ENCODE peak calls at places on chromosomes 1 and 21, in eight cellular contexts. One of them, this sample, is unnamed.

GRCh38 chr1:28173151-28173979 is 3.1 kb downstream of the PTAFR start:
- DNase-seq in left cardiac atrium: no peak
- DNase-seq in HT1080: no peak
- DNase-seq in kidney tubule cell: peak; percentile 49
- DNase-seq in left lung: no peak
- DNase-seq in GM12865: no peak
- DNase-seq in stimulated activated CD4-positive, alpha-beta T cell treated with anti-CD3 and anti-CD28 coated beads, Interleukin-12 subunit alpha, Interleukin-12 subunit beta, amount 100 ng/mL, for 48 hours: no peak
- DNase-seq in AG10803: no peak
- DNase-seq in this sample: peak; percentile 25

GRCh38 chr1:231332761-231333160 is 4.9 kb downstream of the EXOC8 start:
- DNase-seq in left cardiac atrium: no peak
- DNase-seq in HT1080: no peak
- DNase-seq in kidney tubule cell: no peak
- DNase-seq in left lung: no peak
- DNase-seq in GM12865: no peak
- DNase-seq in stimulated activated CD4-positive, alpha-beta T cell treated with anti-CD3 and anti-CD28 coated beads, Interleukin-12 subunit alpha, Interleukin-12 subunit beta, amount 100 ng/mL, for 48 hours: no peak
- DNase-seq in AG10803: no peak
- DNase-seq in this sample: no peak

GRCh38 chr1:113868387-113869083 is 3.0 kb downstream of the PTPN22 start:
- DNase-seq in left cardiac atrium: no peak
- DNase-seq in HT1080: peak; percentile 87
- DNase-seq in kidney tubule cell: peak; percentile 71
- DNase-seq in left lung: no peak
- DNase-seq in GM12865: no peak
- DNase-seq in stimulated activated CD4-positive, alpha-beta T cell treated with anti-CD3 and anti-CD28 coated beads, Interleukin-12 subunit alpha, Interleukin-12 subunit beta, amount 100 ng/mL, for 48 hours: no peak
- DNase-seq in AG10803: peak; percentile 29
- DNase-seq in this sample: peak; percentile 84

GRCh38 chr1:55632906-55633305 is 417.7 kb upstream of the USP24 start:
- DNase-seq in left cardiac atrium: no peak
- DNase-seq in HT1080: no peak
- DNase-seq in kidney tubule cell: peak; percentile 5
- DNase-seq in left lung: no peak
- DNase-seq in GM12865: no peak
- DNase-seq in stimulated activated CD4-positive, alpha-beta T cell treated with anti-CD3 and anti-CD28 coated beads, Interleukin-12 subunit alpha, Interleukin-12 subunit beta, amount 100 ng/mL, for 48 hours: no peak
- DNase-seq in AG10803: no peak
- DNase-seq in this sample: no peak

GRCh38 chr1:14755518-14756252 is 157.2 kb downstream of the KAZN start:
- DNase-seq in left cardiac atrium: no peak
- DNase-seq in HT1080: no peak
- DNase-seq in kidney tubule cell: peak; percentile 42
- DNase-seq in left lung: no peak
- DNase-seq in GM12865: peak; percentile 81
- DNase-seq in stimulated activated CD4-positive, alpha-beta T cell treated with anti-CD3 and anti-CD28 coated beads, Interleukin-12 subunit alpha, Interleukin-12 subunit beta, amount 100 ng/mL, for 48 hours: no peak
- DNase-seq in AG10803: no peak
- DNase-seq in this sample: peak; percentile 55

GRCh38 chr1:173269490-173270230 is 62.5 kb upstream of the TNFSF4 start:
- DNase-seq in left cardiac atrium: no peak
- DNase-seq in HT1080: peak; percentile 85
- DNase-seq in kidney tubule cell: peak; percentile 65
- DNase-seq in left lung: no peak
- DNase-seq in GM12865: no peak
- DNase-seq in stimulated activated CD4-positive, alpha-beta T cell treated with anti-CD3 and anti-CD28 coated beads, Interleukin-12 subunit alpha, Interleukin-12 subunit beta, amount 100 ng/mL, for 48 hours: no peak
- DNase-seq in AG10803: peak; percentile 94
- DNase-seq in this sample: peak; percentile 86

GRCh38 chr21:15064576-15065380 is at the start of gene NRIP1:
- DNase-seq in left cardiac atrium: peak; percentile 94
- DNase-seq in HT1080: peak; percentile 79
- DNase-seq in kidney tubule cell: peak; percentile 93
- DNase-seq in left lung: peak; percentile 98
- DNase-seq in GM12865: peak; percentile 87
- DNase-seq in stimulated activated CD4-positive, alpha-beta T cell treated with anti-CD3 and anti-CD28 coated beads, Interleukin-12 subunit alpha, Interleukin-12 subunit beta, amount 100 ng/mL, for 48 hours: peak; percentile 74
- DNase-seq in AG10803: peak; percentile 92
- DNase-seq in this sample: peak; percentile 61

GRCh38 chr1:55584521-55585401 is 369.6 kb upstream of the USP24 start:
- DNase-seq in left cardiac atrium: no peak
- DNase-seq in HT1080: peak; percentile 21
- DNase-seq in kidney tubule cell: peak; percentile 8
- DNase-seq in left lung: no peak
- DNase-seq in GM12865: no peak
- DNase-seq in stimulated activated CD4-positive, alpha-beta T cell treated with anti-CD3 and anti-CD28 coated beads, Interleukin-12 subunit alpha, Interleukin-12 subunit beta, amount 100 ng/mL, for 48 hours: no peak
- DNase-seq in AG10803: peak; percentile 57
- DNase-seq in this sample: no peak

GRCh38 chr1:38071530-38072266 is 25.1 kb upstream of the POU3F1 start:
- DNase-seq in left cardiac atrium: no peak
- DNase-seq in HT1080: peak; percentile 63
- DNase-seq in kidney tubule cell: peak; percentile 51
- DNase-seq in left lung: no peak
- DNase-seq in GM12865: peak; percentile 58
- DNase-seq in stimulated activated CD4-positive, alpha-beta T cell treated with anti-CD3 and anti-CD28 coated beads, Interleukin-12 subunit alpha, Interleukin-12 subunit beta, amount 100 ng/mL, for 48 hours: no peak
- DNase-seq in AG10803: peak; percentile 46
- DNase-seq in this sample: peak; percentile 59

GRCh38 chr1:15368888-15369287 is 40.8 kb upstream of the EFHD2 start:
- DNase-seq in left cardiac atrium: no peak
- DNase-seq in HT1080: no peak
- DNase-seq in kidney tubule cell: no peak
- DNase-seq in left lung: no peak
- DNase-seq in GM12865: no peak
- DNase-seq in stimulated activated CD4-positive, alpha-beta T cell treated with anti-CD3 and anti-CD28 coated beads, Interleukin-12 subunit alpha, Interleukin-12 subunit beta, amount 100 ng/mL, for 48 hours: no peak
- DNase-seq in AG10803: no peak
- DNase-seq in this sample: no peak

GRCh38 chr1:231420299-231420958 is 1.7 kb downstream of the EGLN1 start:
- DNase-seq in left cardiac atrium: no peak
- DNase-seq in HT1080: peak; percentile 45
- DNase-seq in kidney tubule cell: no peak
- DNase-seq in left lung: no peak
- DNase-seq in GM12865: peak; percentile 12
- DNase-seq in stimulated activated CD4-positive, alpha-beta T cell treated with anti-CD3 and anti-CD28 coated beads, Interleukin-12 subunit alpha, Interleukin-12 subunit beta, amount 100 ng/mL, for 48 hours: no peak
- DNase-seq in AG10803: peak; percentile 10
- DNase-seq in this sample: no peak

GRCh38 chr1:155218854-155219591 is 10.5 kb downstream of the MTX1 start:
- DNase-seq in left cardiac atrium: no peak
- DNase-seq in HT1080: peak; percentile 57
- DNase-seq in kidney tubule cell: peak; percentile 49
- DNase-seq in left lung: no peak
- DNase-seq in GM12865: no peak
- DNase-seq in stimulated activated CD4-positive, alpha-beta T cell treated with anti-CD3 and anti-CD28 coated beads, Interleukin-12 subunit alpha, Interleukin-12 subunit beta, amount 100 ng/mL, for 48 hours: no peak
- DNase-seq in AG10803: peak; percentile 51
- DNase-seq in this sample: peak; percentile 63

GRCh38 chr1:43565600-43566360 is 35.1 kb downstream of the PTPRF start:
- DNase-seq in left cardiac atrium: peak; percentile 79
- DNase-seq in HT1080: no peak
- DNase-seq in kidney tubule cell: peak; percentile 54
- DNase-seq in left lung: peak; percentile 87
- DNase-seq in GM12865: peak; percentile 30
- DNase-seq in stimulated activated CD4-positive, alpha-beta T cell treated with anti-CD3 and anti-CD28 coated beads, Interleukin-12 subunit alpha, Interleukin-12 subunit beta, amount 100 ng/mL, for 48 hours: peak; percentile 39
- DNase-seq in AG10803: peak; percentile 47
- DNase-seq in this sample: no peak